ENCODE peak calls at places on chromosomes 11 and 22, in eight cellular contexts. G is right cardiac atrium, P is colonic mucosa, O is hepatocyte, W is SJCRH30, J is cardiac muscle cell, S is fibroblast of lung, L is small intestine. N is an unnamed sample.

GRCh38 chr11:110598725-110599124 is 113.5 kb downstream of the ARHGAP20 start:
- DNase-seq in J (no peak), W (no peak), P (no peak), S (no peak), L (no peak), O (no peak), G (peak; percentile 37), N (no peak)

GRCh38 chr11:17991799-17992433 is 20.9 kb downstream of the SERGEF start:
- DNase-seq in S (peak; percentile 75), J (peak; percentile 63), G (no peak), O (peak; percentile 72), L (peak; percentile 57), P (peak; percentile 40), W (peak; percentile 61), N (peak; percentile 55)

GRCh38 chr11:10858505-10859360 is 880 bp upstream of the ZBED5 start:
- DNase-seq in J (peak; percentile 81), O (peak; percentile 77), L (peak; percentile 59), G (peak; percentile 89), S (peak; percentile 48), P (peak; percentile 71), W (peak; percentile 78), N (peak; percentile 86)

GRCh38 chr22:27804683-27805297 is 3.2 kb upstream of the MN1 start:
- DNase-seq in W (peak; percentile 70), S (peak; percentile 67), O (peak; percentile 86), L (peak; percentile 50), J (peak; percentile 85), P (peak; percentile 64), G (peak; percentile 89), N (peak; percentile 72)

GRCh38 chr11:94876645-94877445 is 96.5 kb downstream of the CWC15 start:
- DNase-seq in L (peak; percentile 16), W (peak; percentile 26), G (peak; percentile 93), P (peak; percentile 56), S (peak; percentile 96), O (peak; percentile 87), J (peak; percentile 42), N (peak; percentile 50)

GRCh38 chr11:64298966-64299846 is 952 bp upstream of the CATSPERZ start:
- DNase-seq in O (peak; percentile 53), S (peak; percentile 28), P (peak; percentile 65), G (peak; percentile 92), L (no peak), J (peak; percentile 30), W (no peak), N (no peak)

GRCh38 chr22:41382098-41382578 is 396 bp downstream of the TEF start:
- DNase-seq in O (peak; percentile 83), L (peak; percentile 48), S (peak; percentile 54), P (peak; percentile 74), G (peak; percentile 91), J (peak; percentile 81), W (no peak), N (no peak)

GRCh38 chr22:19848298-19849224 is 6.1 kb downstream of the GNB1L start:
- DNase-seq in S (no peak), P (peak; percentile 24), O (peak; percentile 64), J (no peak), G (peak; percentile 35), L (peak; percentile 87), W (peak; percentile 6), N (no peak)

DNA sequence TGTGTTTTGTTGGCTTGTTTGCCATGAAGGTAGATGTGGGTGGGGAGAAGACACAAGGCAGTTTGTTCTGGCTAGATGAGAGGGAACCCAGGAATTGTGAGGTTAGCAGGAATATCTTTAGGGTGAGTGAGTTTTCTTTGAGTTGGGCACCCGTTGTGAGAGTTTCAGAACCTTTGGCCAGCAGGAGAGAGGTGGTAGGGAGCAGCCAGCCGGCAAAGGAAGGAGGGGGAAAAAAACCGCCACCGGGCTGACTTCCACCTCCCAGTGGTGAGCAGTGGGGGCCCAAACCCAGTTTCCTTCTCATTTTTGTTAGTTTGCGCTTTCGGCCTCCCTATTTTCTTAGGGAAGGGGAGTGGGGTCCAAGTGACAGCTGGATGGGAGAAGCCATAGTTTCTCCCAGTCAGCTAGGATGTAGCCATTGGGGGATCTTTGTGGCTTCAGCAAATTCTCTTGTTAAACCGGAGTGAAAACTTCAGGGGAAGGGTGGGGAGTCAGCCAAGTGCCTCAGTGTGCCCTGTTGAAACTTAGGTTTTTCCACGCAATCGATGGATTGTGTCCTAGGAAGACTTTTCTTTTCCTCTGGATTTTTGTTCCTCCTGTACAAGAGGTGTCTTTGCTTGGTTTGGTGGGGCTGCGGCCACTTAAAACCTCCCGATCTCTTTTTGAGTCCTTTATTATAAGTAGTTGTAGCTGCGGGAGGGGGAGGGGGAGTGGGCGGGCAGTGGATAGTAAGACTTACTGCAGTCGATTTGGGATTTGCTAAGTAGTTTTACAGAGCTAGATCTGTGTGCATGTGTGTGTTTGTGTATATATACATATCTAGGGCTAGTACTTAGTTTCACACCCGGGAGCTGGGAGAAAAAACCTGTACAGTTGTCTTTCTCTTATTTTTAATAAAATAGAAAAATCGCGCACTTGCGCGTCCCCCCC is 1.1 kb upstream of the GCAT start:
- DNase-seq in W (no peak), J (peak; percentile 49), L (peak; percentile 65), S (peak; percentile 51), P (peak; percentile 68), O (peak; percentile 50), G (peak; percentile 63), N (peak; percentile 48)
- H3K27me3 ChIP-seq in W (no peaks in the 10 kb centered on the region), J (no peaks in the 10 kb centered on the region), L (no peaks in the 10 kb centered on the region), S (no peaks in the 10 kb centered on the region), P (no peaks in the 10 kb centered on the region), O (no peaks in the 10 kb centered on the region), G (no peaks in the 10 kb centered on the region), N (peaks cover 30% of the 10 kb centered on the region)

GRCh38 chr11:2142762-2143202 is 3.6 kb upstream of the IGF2 start:
- DNase-seq in J (no peak), W (no peak), O (no peak), L (no peak), G (no peak), P (no peak), S (no peak), N (no peak)
- H3K27me3 ChIP-seq in J (peaks cover 100% of the 10 kb centered on the region), W (no peaks in the 10 kb centered on the region), O (peaks cover 58% of the 10 kb centered on the region), L (peaks cover 44% of the 10 kb centered on the region), G (no peaks in the 10 kb centered on the region), P (peaks cover 74% of the 10 kb centered on the region), S (peaks cover 45% of the 10 kb centered on the region), N (peaks cover 88% of the 10 kb centered on the region)

DNA sequence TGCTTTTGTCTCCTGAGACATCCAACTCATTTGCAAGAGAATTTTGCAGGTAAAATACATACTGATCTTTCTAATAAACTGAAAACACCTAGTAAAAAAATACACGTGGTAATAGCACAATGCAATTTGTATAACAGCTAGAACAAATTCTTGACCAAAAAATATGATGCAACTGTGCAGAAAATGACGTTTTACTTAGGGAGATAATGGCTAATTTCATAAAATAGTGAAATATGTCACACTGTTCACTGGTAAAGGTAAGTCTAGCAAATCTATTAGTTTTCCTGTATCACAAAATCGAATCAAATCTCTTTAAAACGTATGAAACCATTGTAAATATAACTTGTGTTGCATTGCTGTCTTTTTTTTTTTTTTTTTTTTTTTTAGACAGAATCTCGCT is 130.0 kb downstream of the VPREB1 start:
- DNase-seq in S (no peak), W (no peak), G (no peak), L (no peak), P (no peak), J (no peak), O (no peak), N (no peak)
- H3K27me3 ChIP-seq in S (peaks cover 4% of the 10 kb centered on the region), W (no peaks in the 10 kb centered on the region), G (no peaks in the 10 kb centered on the region), L (no peaks in the 10 kb centered on the region), P (no peaks in the 10 kb centered on the region), J (no peaks in the 10 kb centered on the region), O (peaks cover 15% of the 10 kb centered on the region), N (peaks cover 6% of the 10 kb centered on the region)

DNA sequence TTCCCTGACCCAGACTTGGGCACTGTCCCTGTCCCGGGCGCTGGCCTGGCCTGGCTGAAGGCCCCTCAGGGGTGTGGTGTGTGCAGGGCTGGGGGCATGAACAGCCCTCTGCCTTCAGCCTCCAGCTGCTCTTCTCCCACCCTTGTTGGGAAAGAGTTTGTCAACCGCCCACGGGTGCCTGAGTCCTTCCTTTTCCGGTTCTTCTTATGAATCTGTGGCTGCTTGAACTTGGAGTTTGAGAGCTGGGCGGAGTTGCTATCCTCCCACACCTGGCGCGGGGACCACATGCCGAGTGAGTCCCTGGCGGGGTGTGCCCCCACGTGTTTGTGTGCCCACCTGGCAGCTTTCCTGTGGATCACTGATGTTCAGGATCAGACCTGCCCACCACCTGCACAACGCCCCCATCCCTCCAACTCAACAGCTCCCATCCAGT is 13.4 kb downstream of the NFAM1 start:
- DNase-seq in J (no peak), P (no peak), L (no peak), G (peak; percentile 38), W (no peak), S (no peak), O (no peak), N (no peak)
- H3K27me3 ChIP-seq in J (no peaks in the 10 kb centered on the region), P (no peaks in the 10 kb centered on the region), L (no peaks in the 10 kb centered on the region), G (no peaks in the 10 kb centered on the region), W (peaks cover 5% of the 10 kb centered on the region), S (no peaks in the 10 kb centered on the region), O (no peaks in the 10 kb centered on the region), N (no peaks in the 10 kb centered on the region)

N was measured in mesendoderm.